ENCODE peak calls at places on chromosomes 3 and 15, in four cellular contexts. One of them, this sample, is unnamed.

GRCh38 chr15:56759450-56759845 is 26.1 kb upstream of the ZNF280D start:
- DNase-seq in epithelial cell of esophagus: peak
- DNase-seq in mesendoderm: no peak
- DNase-seq in fibroblast of the aortic adventitia: peak
- DNase-seq in this sample: no peak

GRCh38 chr3:112413722-112414121 is 80.8 kb downstream of the CD200 start:
- DNase-seq in epithelial cell of esophagus: no peak
- DNase-seq in mesendoderm: no peak
- DNase-seq in fibroblast of the aortic adventitia: no peak
- DNase-seq in this sample: no peak

GRCh38 chr3:197458179-197458707 is 97.5 kb downstream of the BDH1 start:
- DNase-seq in epithelial cell of esophagus: peak
- DNase-seq in mesendoderm: no peak
- DNase-seq in fibroblast of the aortic adventitia: no peak
- DNase-seq in this sample: peak

GRCh38 chr15:87477759-87478687 is 778.5 kb downstream of the NTRK3 start:
- DNase-seq in epithelial cell of esophagus: peak
- DNase-seq in mesendoderm: peak
- DNase-seq in fibroblast of the aortic adventitia: peak
- DNase-seq in this sample: no peak

GRCh38 chr15:69729167-69729748 is 276.6 kb downstream of the RPLP1 start:
- DNase-seq in epithelial cell of esophagus: peak
- DNase-seq in mesendoderm: peak
- DNase-seq in fibroblast of the aortic adventitia: peak
- DNase-seq in this sample: peak

GRCh38 chr15:64092864-64093626 is 593 bp downstream of the CIAO2A start:
- DNase-seq in epithelial cell of esophagus: peak
- DNase-seq in mesendoderm: peak
- DNase-seq in fibroblast of the aortic adventitia: peak
- DNase-seq in this sample: peak

GRCh38 chr15:81256916-81257315 is 60.2 kb downstream of the IL16 start:
- DNase-seq in epithelial cell of esophagus: peak
- DNase-seq in mesendoderm: peak
- DNase-seq in fibroblast of the aortic adventitia: peak
- DNase-seq in this sample: no peak

GRCh38 chr3:180329847-180330246 is 272.1 kb upstream of the TTC14 start:
- DNase-seq in epithelial cell of esophagus: peak
- DNase-seq in mesendoderm: no peak
- DNase-seq in fibroblast of the aortic adventitia: no peak
- DNase-seq in this sample: no peak

GRCh38 chr3:4596596-4596995 is 103.4 kb downstream of the ITPR1 start:
- DNase-seq in epithelial cell of esophagus: no peak
- DNase-seq in mesendoderm: no peak
- DNase-seq in fibroblast of the aortic adventitia: no peak
- DNase-seq in this sample: no peak

GRCh38 chr3:62604301-62604700 is 231.0 kb upstream of the FEZF2 start:
- DNase-seq in epithelial cell of esophagus: peak
- DNase-seq in mesendoderm: no peak
- DNase-seq in fibroblast of the aortic adventitia: peak
- DNase-seq in this sample: no peak

GRCh38 chr3:25662921-25663320 is 1.8 kb downstream of the TOP2B start:
- DNase-seq in epithelial cell of esophagus: no peak
- DNase-seq in mesendoderm: no peak
- DNase-seq in fibroblast of the aortic adventitia: peak
- DNase-seq in this sample: no peak

GRCh38 chr15:96916750-96917149 is 586.2 kb downstream of the NR2F2 start:
- DNase-seq in epithelial cell of esophagus: no peak
- DNase-seq in mesendoderm: no peak
- DNase-seq in fibroblast of the aortic adventitia: no peak
- DNase-seq in this sample: no peak

GRCh38 chr3:10374311-10374710 is 53.4 kb upstream of the SEC13 start:
- DNase-seq in epithelial cell of esophagus: no peak
- DNase-seq in mesendoderm: no peak
- DNase-seq in fibroblast of the aortic adventitia: no peak
- DNase-seq in this sample: no peak

GRCh38 chr3:64691051-64691450 is 3.3 kb upstream of the ADAMTS9 start:
- DNase-seq in epithelial cell of esophagus: peak
- DNase-seq in mesendoderm: peak
- DNase-seq in fibroblast of the aortic adventitia: peak
- DNase-seq in this sample: no peak

GRCh38 chr15:39454189-39454986 is 126.5 kb upstream of the THBS1 start:
- DNase-seq in epithelial cell of esophagus: no peak
- DNase-seq in mesendoderm: no peak
- DNase-seq in fibroblast of the aortic adventitia: peak
- DNase-seq in this sample: no peak

GRCh38 chr3:139689122-139689521 is 11.3 kb upstream of the NMNAT3 start:
- DNase-seq in epithelial cell of esophagus: no peak
- DNase-seq in mesendoderm: peak
- DNase-seq in fibroblast of the aortic adventitia: no peak
- DNase-seq in this sample: no peak

GRCh38 chr3:79383402-79384012 is 384.3 kb downstream of the ROBO1 start:
- DNase-seq in epithelial cell of esophagus: no peak
- DNase-seq in mesendoderm: no peak
- DNase-seq in fibroblast of the aortic adventitia: peak
- DNase-seq in this sample: no peak

GRCh38 chr15:51750942-51751686 is at the start of gene TMOD2:
- DNase-seq in epithelial cell of esophagus: peak
- DNase-seq in mesendoderm: peak
- DNase-seq in fibroblast of the aortic adventitia: peak
- DNase-seq in this sample: peak

GRCh38 chr15:90402230-90402629 is 14.2 kb downstream of the IQGAP1 start:
- DNase-seq in epithelial cell of esophagus: peak
- DNase-seq in mesendoderm: no peak
- DNase-seq in fibroblast of the aortic adventitia: peak
- DNase-seq in this sample: no peak

GRCh38 chr3:59235221-59236012 is 185.6 kb upstream of the CFAP20DC start:
- DNase-seq in epithelial cell of esophagus: no peak
- DNase-seq in mesendoderm: no peak
- DNase-seq in fibroblast of the aortic adventitia: no peak
- DNase-seq in this sample: no peak

GRCh38 chr15:101128191-101128590 is 123.7 kb downstream of the CHSY1 start:
- DNase-seq in epithelial cell of esophagus: peak
- DNase-seq in mesendoderm: peak
- DNase-seq in fibroblast of the aortic adventitia: peak
- DNase-seq in this sample: no peak

GRCh38 chr15:66911131-66911700 is 154.2 kb upstream of the SMAD3 start:
- DNase-seq in epithelial cell of esophagus: no peak
- DNase-seq in mesendoderm: no peak
- DNase-seq in fibroblast of the aortic adventitia: no peak
- DNase-seq in this sample: no peak

GRCh38 chr3:3683261-3683660 is 116.0 kb upstream of the LRRN1 start:
- DNase-seq in epithelial cell of esophagus: peak
- DNase-seq in mesendoderm: no peak
- DNase-seq in fibroblast of the aortic adventitia: no peak
- DNase-seq in this sample: no peak

GRCh38 chr15:60945196-60945595 is 283.9 kb downstream of the RORA start:
- DNase-seq in epithelial cell of esophagus: no peak
- DNase-seq in mesendoderm: no peak
- DNase-seq in fibroblast of the aortic adventitia: peak
- DNase-seq in this sample: no peak

GRCh38 chr15:65476942-65477341 is 40.5 kb downstream of the DPP8 start:
- DNase-seq in epithelial cell of esophagus: peak
- DNase-seq in mesendoderm: no peak
- DNase-seq in fibroblast of the aortic adventitia: peak
- DNase-seq in this sample: no peak

GRCh38 chr15:81091889-81092558 is 42.0 kb upstream of the CFAP161 start:
- DNase-seq in epithelial cell of esophagus: peak
- DNase-seq in mesendoderm: no peak
- DNase-seq in fibroblast of the aortic adventitia: peak
- DNase-seq in this sample: no peak

GRCh38 chr3:184156522-184156955 is 1.4 kb downstream of the DVL3 start:
- DNase-seq in epithelial cell of esophagus: no peak
- DNase-seq in mesendoderm: peak
- DNase-seq in fibroblast of the aortic adventitia: peak
- DNase-seq in this sample: peak

GRCh38 chr3:5190147-5190791 is 2.8 kb downstream of the EDEM1 start:
- DNase-seq in epithelial cell of esophagus: no peak
- DNase-seq in mesendoderm: no peak
- DNase-seq in fibroblast of the aortic adventitia: no peak
- DNase-seq in this sample: no peak

GRCh38 chr3:7518471-7518870 is 657.6 kb downstream of the GRM7 start:
- DNase-seq in epithelial cell of esophagus: peak
- DNase-seq in mesendoderm: no peak
- DNase-seq in fibroblast of the aortic adventitia: peak
- DNase-seq in this sample: no peak

GRCh38 chr3:10088256-10088655 is 19.8 kb downstream of the FANCD2OS start:
- DNase-seq in epithelial cell of esophagus: peak
- DNase-seq in mesendoderm: no peak
- DNase-seq in fibroblast of the aortic adventitia: peak
- DNase-seq in this sample: no peak

GRCh38 chr3:126998728-126999127 is 15.8 kb downstream of the PLXNA1 start:
- DNase-seq in epithelial cell of esophagus: peak
- DNase-seq in mesendoderm: no peak
- DNase-seq in fibroblast of the aortic adventitia: no peak
- DNase-seq in this sample: no peak

GRCh38 chr15:96285715-96286367 is 44.7 kb upstream of the NR2F2 start:
- DNase-seq in epithelial cell of esophagus: no peak
- DNase-seq in mesendoderm: no peak
- DNase-seq in fibroblast of the aortic adventitia: no peak
- DNase-seq in this sample: no peak

GRCh38 chr15:38885001-38885400 is 320.4 kb upstream of the RASGRP1 start:
- DNase-seq in epithelial cell of esophagus: no peak
- DNase-seq in mesendoderm: no peak
- DNase-seq in fibroblast of the aortic adventitia: peak
- DNase-seq in this sample: no peak

GRCh38 chr15:28990390-28990789 is 104.6 kb downstream of the APBA2 start:
- DNase-seq in epithelial cell of esophagus: no peak
- DNase-seq in mesendoderm: no peak
- DNase-seq in fibroblast of the aortic adventitia: no peak
- DNase-seq in this sample: no peak

GRCh38 chr15:52284164-52284563 is 11.4 kb downstream of the MYO5C start:
- DNase-seq in epithelial cell of esophagus: peak
- DNase-seq in mesendoderm: no peak
- DNase-seq in fibroblast of the aortic adventitia: peak
- DNase-seq in this sample: no peak

GRCh38 chr15:33132722-33133345 is 61.7 kb downstream of the FMN1 start:
- DNase-seq in epithelial cell of esophagus: peak
- DNase-seq in mesendoderm: peak
- DNase-seq in fibroblast of the aortic adventitia: peak
- DNase-seq in this sample: peak

DNA sequence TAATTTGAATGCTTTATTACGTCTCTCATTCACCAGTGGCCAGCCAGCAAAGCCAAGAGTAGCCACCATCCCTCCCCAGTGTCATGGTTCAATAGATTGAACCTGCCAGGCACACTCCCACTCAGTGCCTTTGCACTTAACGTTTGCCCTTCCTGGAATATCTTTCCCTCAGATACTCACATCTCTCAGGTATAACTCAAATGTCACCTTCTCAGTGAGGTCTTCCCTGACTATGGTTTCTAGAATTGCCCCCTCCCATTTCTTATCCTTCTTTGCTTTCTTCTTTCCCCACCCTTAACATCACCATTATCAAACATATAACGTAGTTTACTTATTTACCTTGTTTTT is 293.8 kb downstream of the LRTM1 start:
- DNase-seq in epithelial cell of esophagus: no peak
- DNase-seq in mesendoderm: no peak
- DNase-seq in fibroblast of the aortic adventitia: no peak
- DNase-seq in this sample: no peak
- H3K4me3 ChIP-seq in epithelial cell of esophagus: no peak
- H3K4me3 ChIP-seq in mesendoderm: no peak
- H3K4me3 ChIP-seq in fibroblast of the aortic adventitia: no peak
- H3K4me3 ChIP-seq in this sample: no peak

DNA sequence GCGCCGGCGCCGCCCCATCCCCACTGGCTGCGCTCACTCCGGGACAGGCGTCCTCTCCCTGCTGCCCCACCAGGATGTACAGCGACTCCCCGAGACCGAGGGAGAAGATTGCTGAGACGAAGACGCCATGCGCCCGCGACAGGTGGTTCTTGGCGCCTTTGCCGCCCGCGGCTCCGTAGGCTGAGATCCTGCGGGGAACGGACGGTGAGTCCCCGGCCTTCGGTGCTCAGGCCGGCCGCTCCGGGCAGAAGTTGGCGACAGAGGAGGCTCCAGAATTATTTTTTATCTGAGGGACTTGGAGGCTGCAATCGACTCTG is 1.6 kb downstream of the LTK start:
- DNase-seq in epithelial cell of esophagus: no peak
- DNase-seq in mesendoderm: no peak
- DNase-seq in fibroblast of the aortic adventitia: no peak
- DNase-seq in this sample: no peak
- H3K4me3 ChIP-seq in epithelial cell of esophagus: no peak
- H3K4me3 ChIP-seq in mesendoderm: no peak
- H3K4me3 ChIP-seq in fibroblast of the aortic adventitia: no peak
- H3K4me3 ChIP-seq in this sample: peak

DNA sequence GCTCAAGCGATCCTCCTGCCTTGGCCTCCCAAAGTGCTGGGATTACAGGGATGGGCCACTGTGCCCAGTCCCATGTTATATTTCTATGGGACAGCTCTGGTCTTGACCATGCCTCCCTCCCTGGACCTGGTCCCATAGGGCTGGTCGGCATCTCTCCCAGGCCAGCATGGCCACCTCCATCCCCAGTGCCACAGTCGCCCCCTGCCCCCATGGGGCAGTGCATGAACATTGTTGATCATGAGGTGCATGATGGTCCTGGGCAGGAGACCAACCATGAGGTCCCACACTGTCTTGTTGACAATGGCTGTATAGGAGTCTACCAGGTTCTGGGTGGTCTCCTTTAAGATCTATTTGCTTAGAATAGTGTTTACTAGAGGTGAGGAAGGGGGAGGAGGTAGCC is 6.5 kb downstream of the RPS17 start:
- DNase-seq in epithelial cell of esophagus: no peak
- DNase-seq in mesendoderm: no peak
- DNase-seq in fibroblast of the aortic adventitia: no peak
- DNase-seq in this sample: no peak
- H3K4me3 ChIP-seq in epithelial cell of esophagus: no peak
- H3K4me3 ChIP-seq in mesendoderm: no peak
- H3K4me3 ChIP-seq in fibroblast of the aortic adventitia: no peak
- H3K4me3 ChIP-seq in this sample: no peak

DNA sequence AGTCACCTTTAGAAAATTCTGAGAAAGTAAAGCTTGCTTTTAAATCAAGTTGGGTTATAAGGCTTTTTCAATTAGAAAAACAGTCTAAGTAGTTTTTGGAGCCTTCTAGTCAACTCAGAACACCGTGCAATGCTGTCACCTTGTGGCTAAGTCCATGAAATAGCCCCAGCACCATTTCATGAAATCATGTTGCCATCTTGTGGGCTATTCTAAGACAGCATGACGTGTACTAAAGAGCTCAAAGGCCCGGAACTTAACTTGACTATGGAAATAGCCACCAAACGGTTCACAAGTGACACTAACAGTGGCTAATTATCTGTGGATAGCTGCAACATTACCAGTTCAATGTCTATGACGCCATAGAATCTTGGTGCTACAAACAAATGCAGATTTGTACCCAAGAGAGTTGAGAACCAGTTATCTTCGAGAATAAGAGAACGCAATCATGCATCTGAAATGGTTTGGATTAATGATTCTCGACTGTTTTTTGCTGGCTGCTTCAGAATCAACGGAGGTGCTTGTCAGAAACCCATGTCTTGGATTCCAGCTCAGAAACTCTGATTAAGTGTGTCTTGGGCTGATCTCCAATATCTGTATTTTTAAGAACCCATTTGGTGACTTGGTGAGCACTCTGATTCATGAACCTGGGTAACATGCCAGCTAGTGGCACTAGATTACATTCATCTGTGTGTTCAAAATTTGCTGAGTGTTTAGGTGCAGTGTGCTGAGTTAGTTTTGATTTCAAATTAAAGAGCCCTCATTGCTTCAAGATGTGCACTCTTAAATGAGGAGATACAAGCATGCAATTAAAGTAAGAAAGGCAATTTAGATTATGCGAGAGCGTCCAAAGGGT is 111.2 kb upstream of the MCTP2 start:
- DNase-seq in epithelial cell of esophagus: peak
- DNase-seq in mesendoderm: peak
- DNase-seq in fibroblast of the aortic adventitia: peak
- DNase-seq in this sample: peak
- H3K4me3 ChIP-seq in epithelial cell of esophagus: no peak
- H3K4me3 ChIP-seq in mesendoderm: no peak
- H3K4me3 ChIP-seq in fibroblast of the aortic adventitia: no peak
- H3K4me3 ChIP-seq in this sample: no peak

This sample was measured in H7.